ENCODE peak calls at places on chromosomes 7 and 10, in four cellular contexts. U is GM12878, M is HepG2, N is H1. L is an unnamed sample.
A peak's percentile ranks its signal among the peaks of the same experiment; 100 is the strongest.

GRCh38 chr10:124604214-124605000 is 139.8 kb downstream of the FAM53B start:
- DNase-seq in U (no peak), M (no peak), N (no peak), L (no peak)

GRCh38 chr7:36165802-36166201 is 12.7 kb downstream of the EEPD1 start:
- DNase-seq in U (no peak), M (no peak), N (no peak), L (no peak)

GRCh38 chr10:30830672-30831230 is 200.9 kb downstream of the ZNF438 start:
- DNase-seq in U (no peak), M (no peak), N (no peak), L (no peak)

GRCh38 chr7:99326408-99326782 is 697 bp downstream of the ARPC1A start:
- DNase-seq in U (no peak), M (no peak), N (no peak), L (no peak)

GRCh38 chr7:110317699-110318265 is 773.1 kb upstream of the LRRN3 start:
- DNase-seq in U (no peak), M (peak; percentile 14), N (no peak), L (no peak)

GRCh38 chr10:118664321-118664720 is 68.9 kb upstream of the PRLHR start:
- DNase-seq in U (no peak), M (no peak), N (no peak), L (no peak)

GRCh38 chr10:34908472-34908871 is 93.4 kb upstream of the PARD3 start:
- DNase-seq in U (no peak), M (no peak), N (no peak), L (no peak)

GRCh38 chr10:131094406-131095108 is 217.0 kb downstream of the TCERG1L start:
- DNase-seq in U (no peak), M (no peak), N (no peak), L (no peak)

GRCh38 chr7:152462995-152463713 is 27.4 kb upstream of the KMT2C start:
- DNase-seq in U (no peak), M (no peak), N (peak; percentile 89), L (peak; percentile 65)

GRCh38 chr10:110833234-110833940 is 38.3 kb upstream of the PDCD4 start:
- DNase-seq in U (no peak), M (peak; percentile 62), N (no peak), L (no peak)

GRCh38 chr10:124892031-124892430 is 49.9 kb upstream of the ZRANB1 start:
- DNase-seq in U (no peak), M (no peak), N (no peak), L (no peak)

GRCh38 chr7:144384555-144385245 is 18.8 kb downstream of the NOBOX start:
- DNase-seq in U (no peak), M (no peak), N (peak; percentile 45), L (no peak)

GRCh38 chr7:101564778-101565211 is 64.3 kb downstream of the MYL10 start:
- DNase-seq in U (no peak), M (peak; percentile 15), N (peak; percentile 89), L (no peak)

GRCh38 chr10:79300711-79301110 is 46.6 kb upstream of the PPIF start:
- DNase-seq in U (no peak), M (no peak), N (no peak), L (no peak)

GRCh38 chr10:28991738-28992270 is 297.1 kb upstream of the LYZL1 start:
- DNase-seq in U (no peak), M (peak; percentile 50), N (peak; percentile 83), L (peak; percentile 73)

GRCh38 chr10:50991496-50992355 is 82.6 kb upstream of the PRKG1 start:
- DNase-seq in U (no peak), M (no peak), N (peak; percentile 57), L (no peak)

GRCh38 chr10:54026340-54026739 is 774.7 kb downstream of the PCDH15 start:
- DNase-seq in U (no peak), M (no peak), N (no peak), L (no peak)

GRCh38 chr7:159253657-159254056 is 109.0 kb upstream of the VIPR2 start:
- DNase-seq in U (no peak), M (no peak), N (no peak), L (no peak)

GRCh38 chr10:105855791-105856190 is 1214.7 kb downstream of the SORCS3 start:
- DNase-seq in U (no peak), M (no peak), N (no peak), L (no peak)

GRCh38 chr10:45424668-45425404 is 50.8 kb downstream of the ALOX5 start:
- DNase-seq in U (no peak), M (no peak), N (no peak), L (no peak)

GRCh38 chr10:102120987-102121738 is 995 bp upstream of the LDB1 start:
- DNase-seq in U (no peak), M (no peak), N (peak; percentile 89), L (peak; percentile 49)

GRCh38 chr7:34087892-34088891 is 182.9 kb downstream of the BMPER start:
- DNase-seq in U (no peak), M (peak; percentile 16), N (peak; percentile 77), L (peak; percentile 4)

GRCh38 chr7:154777023-154777422 is 225.9 kb downstream of the PAXIP1 start:
- DNase-seq in U (no peak), M (no peak), N (no peak), L (peak; percentile 53)

GRCh38 chr10:122252805-122253204 is 18.3 kb upstream of the BTBD16 start:
- DNase-seq in U (no peak), M (no peak), N (no peak), L (no peak)

GRCh38 chr7:50690541-50691011 is 92.1 kb downstream of the GRB10 start:
- DNase-seq in U (no peak), M (no peak), N (no peak), L (no peak)

GRCh38 chr7:77697535-77697831 is 1.2 kb downstream of the RSBN1L start:
- DNase-seq in U (no peak), M (no peak), N (no peak), L (peak; percentile 52)

GRCh38 chr10:96714856-96715255 is 5.5 kb downstream of the PIK3AP1 start:
- DNase-seq in U (no peak), M (no peak), N (no peak), L (no peak)

GRCh38 chr10:43352951-43353350 is 18.5 kb upstream of the FXYD4 start:
- DNase-seq in U (no peak), M (no peak), N (no peak), L (no peak)

GRCh38 chr10:43353495-43354324 is 17.7 kb upstream of the FXYD4 start:
- DNase-seq in U (no peak), M (no peak), N (no peak), L (no peak)

GRCh38 chr10:43350686-43351085 is 20.8 kb upstream of the FXYD4 start:
- DNase-seq in U (no peak), M (no peak), N (no peak), L (no peak)

GRCh38 chr10:43350139-43350538 is 21.3 kb upstream of the FXYD4 start:
- DNase-seq in U (no peak), M (no peak), N (no peak), L (no peak)

GRCh38 chr10:43351301-43351700 is 20.1 kb upstream of the FXYD4 start:
- DNase-seq in U (no peak), M (no peak), N (no peak), L (no peak)
- TF ChIP-seq HDAC6 in U (no peak), M (no peak), N (no peak), L (no peak)

DNA sequence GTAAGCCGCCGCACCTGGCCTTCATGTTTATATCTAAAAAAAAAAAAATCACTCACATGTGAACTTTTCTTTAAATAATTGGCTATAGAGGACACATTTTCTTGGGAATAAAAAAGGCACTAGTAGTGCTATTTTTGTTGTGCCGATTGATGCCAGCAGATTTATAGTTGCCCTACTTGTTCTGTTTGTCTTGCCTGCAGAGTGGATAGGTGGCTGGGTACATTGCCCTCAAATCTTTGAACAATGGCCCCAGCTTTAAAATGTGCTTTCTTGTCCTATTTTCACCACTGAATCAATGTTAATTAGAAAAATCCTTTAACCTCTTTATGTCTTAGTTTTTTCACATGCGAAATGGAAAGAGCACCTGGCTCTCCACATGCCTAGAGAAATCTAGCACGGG is 30.1 kb upstream of the ZNRF2 start:
- DNase-seq in U (no peak), M (no peak), N (no peak), L (no peak)
- H3K4me2 ChIP-seq in U (no peak overlapping the region), M (peak overlapping the region; percentile 88), N (no peak overlapping the region), L (no peak overlapping the region)

DNA sequence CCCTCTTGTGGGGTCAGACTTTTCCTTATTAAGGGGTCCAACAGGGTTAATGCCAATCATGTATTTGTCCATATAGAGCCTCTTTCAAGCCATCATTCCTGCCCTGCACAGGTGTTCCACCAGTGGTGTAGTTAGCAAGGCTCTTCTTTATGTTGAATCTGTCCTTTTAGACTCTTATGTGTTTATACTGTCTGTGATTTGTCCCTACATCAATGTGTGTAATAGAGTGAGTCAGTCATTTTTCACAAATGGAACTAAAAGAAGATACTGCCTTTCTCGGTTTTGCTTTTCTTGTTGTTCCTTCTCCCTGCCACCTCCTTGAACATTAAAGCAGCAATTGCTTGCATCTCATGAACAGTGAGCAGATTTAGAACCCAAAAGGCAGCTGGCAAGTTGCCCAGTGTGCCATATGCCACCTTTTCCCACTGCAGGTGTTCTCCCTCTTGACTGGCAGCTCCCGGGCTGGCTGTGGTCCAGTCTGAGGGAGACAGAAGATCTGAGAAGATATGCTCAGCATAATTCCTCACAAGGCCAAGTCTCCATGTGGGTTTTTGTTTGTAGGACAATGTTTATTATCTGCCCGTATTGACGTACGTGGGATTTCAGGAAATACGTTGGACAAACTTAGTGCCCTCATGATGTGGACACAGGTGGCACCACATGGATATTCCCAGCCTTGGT is 154.1 kb downstream of the LHFPL3 start:
- DNase-seq in U (no peak), M (no peak), N (no peak), L (no peak)
- TF ChIP-seq HDAC6 in U (no peak), M (no peak), N (no peak), L (no peak)

GRCh38 chr10:132739225-132739613 is 46.7 kb downstream of the NKX6-2 start:
- DNase-seq in U (no peak), M (no peak), N (no peak), L (no peak)

GRCh38 chr10:132737390-132738048 is 48.4 kb downstream of the NKX6-2 start:
- DNase-seq in U (no peak), M (no peak), N (no peak), L (no peak)

GRCh38 chr10:132735923-132736391 is 50.0 kb downstream of the NKX6-2 start:
- DNase-seq in U (no peak), M (no peak), N (no peak), L (no peak)

GRCh38 chr10:132740542-132741066 is 45.3 kb downstream of the NKX6-2 start:
- DNase-seq in U (no peak), M (no peak), N (no peak), L (no peak)

DNA sequence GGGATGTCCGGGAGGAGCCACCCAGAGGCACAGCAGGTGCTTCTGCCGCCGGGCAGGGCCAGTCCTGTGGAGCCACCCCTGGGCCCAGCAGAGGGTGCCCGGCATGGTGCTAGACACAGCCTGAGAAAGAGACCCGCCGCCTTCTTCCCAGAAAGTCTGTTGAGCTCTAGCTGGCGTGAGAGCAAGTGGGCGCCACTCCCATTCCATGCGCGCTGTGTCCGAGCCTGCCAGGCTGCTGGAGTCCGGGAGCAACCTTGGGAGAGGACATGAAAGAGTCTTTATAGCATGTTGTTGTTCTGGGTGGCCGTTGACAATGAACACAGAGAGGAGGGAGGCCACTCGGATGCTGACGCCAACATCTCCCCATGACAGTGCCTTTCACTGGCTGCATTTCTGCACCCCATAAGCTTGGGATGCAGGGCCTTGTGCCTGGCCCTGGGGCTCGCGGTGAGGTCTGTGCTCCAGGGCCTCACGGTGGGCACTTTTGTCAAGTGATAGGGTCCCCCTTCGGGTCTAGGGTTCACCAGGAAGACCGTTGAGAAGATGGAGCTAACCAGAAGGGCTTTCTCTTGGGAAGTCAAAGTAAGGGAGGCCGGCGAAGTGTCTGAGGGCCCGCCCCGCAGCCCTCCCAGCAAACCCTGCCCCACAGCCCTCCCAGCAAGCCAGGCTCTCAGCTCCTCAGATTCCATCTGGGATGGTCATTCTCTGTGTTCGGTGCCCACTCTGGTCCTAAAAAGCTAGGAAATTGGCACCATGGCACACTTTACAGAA is 47.3 kb downstream of the NKX6-2 start:
- DNase-seq in U (no peak), M (no peak), N (no peak), L (no peak)
- H3K4me2 ChIP-seq in U (no peak overlapping the region), M (no peak overlapping the region), N (no peak overlapping the region), L (no peak overlapping the region)

GRCh38 chr10:12409613-12410012 is 60.3 kb downstream of the CAMK1D start:
- DNase-seq in U (no peak), M (no peak), N (no peak), L (no peak)
- TF ChIP-seq HDAC6 in U (no peak), M (no peak), N (no peak), L (no peak)